ENCODE peak calls at places on chromosomes 13 and 19, in four cellular contexts. One of them, this sample, is unnamed.

GRCh38 chr13:77548095-77548494 is 12.6 kb downstream of the SCEL start:
- DNase-seq in neural progenitor cell: no peak
- DNase-seq in MM.1S: no peak
- DNase-seq in GM23338: no peak
- DNase-seq in this sample: no peak

GRCh38 chr13:100954430-100955361 is 280.1 kb upstream of the TMTC4 start:
- DNase-seq in neural progenitor cell: no peak
- DNase-seq in MM.1S: no peak
- DNase-seq in GM23338: no peak
- DNase-seq in this sample: no peak

GRCh38 chr13:41459754-41460111 is 2.4 kb downstream of the RGCC start:
- DNase-seq in neural progenitor cell: no peak
- DNase-seq in MM.1S: no peak
- DNase-seq in GM23338: no peak
- DNase-seq in this sample: no peak

GRCh38 chr13:32408296-32408998 is 19.5 kb downstream of the N4BP2L1 start:
- DNase-seq in neural progenitor cell: no peak
- DNase-seq in MM.1S: no peak
- DNase-seq in GM23338: no peak
- DNase-seq in this sample: no peak

GRCh38 chr13:49587311-49587847 is 2.0 kb upstream of the RCBTB1 start:
- DNase-seq in neural progenitor cell: no peak
- DNase-seq in MM.1S: no peak
- DNase-seq in GM23338: no peak
- DNase-seq in this sample: peak; percentile 29

GRCh38 chr19:6802336-6803035 is 30.0 kb downstream of the VAV1 start:
- DNase-seq in neural progenitor cell: peak; percentile 7
- DNase-seq in MM.1S: peak; percentile 94
- DNase-seq in GM23338: peak; percentile 32
- DNase-seq in this sample: peak; percentile 24

GRCh38 chr19:11737964-11738745 is 591 bp downstream of the ZNF823 start:
- DNase-seq in neural progenitor cell: peak; percentile 71
- DNase-seq in MM.1S: peak; percentile 66
- DNase-seq in GM23338: peak; percentile 56
- DNase-seq in this sample: peak; percentile 65

GRCh38 chr13:21603531-21604448 is at the start of gene MICU2:
- DNase-seq in neural progenitor cell: peak; percentile 96
- DNase-seq in MM.1S: peak; percentile 90
- DNase-seq in GM23338: peak; percentile 97
- DNase-seq in this sample: peak; percentile 87

GRCh38 chr19:10899171-10899653 is 27.9 kb downstream of the CARM1 start:
- DNase-seq in neural progenitor cell: no peak
- DNase-seq in MM.1S: no peak
- DNase-seq in GM23338: no peak
- DNase-seq in this sample: peak; percentile 95

GRCh38 chr19:13163609-13164364 is 13.6 kb downstream of the IER2 start:
- DNase-seq in neural progenitor cell: peak; percentile 94
- DNase-seq in MM.1S: no peak
- DNase-seq in GM23338: peak; percentile 90
- DNase-seq in this sample: peak; percentile 93

GRCh38 chr13:35995136-35995535 is 136.0 kb downstream of the DCLK1 start:
- DNase-seq in neural progenitor cell: no peak
- DNase-seq in MM.1S: no peak
- DNase-seq in GM23338: no peak
- DNase-seq in this sample: no peak

GRCh38 chr13:26867451-26868067 is 107.0 kb upstream of the GPR12 start:
- DNase-seq in neural progenitor cell: peak; percentile 46
- DNase-seq in MM.1S: no peak
- DNase-seq in GM23338: peak; percentile 39
- DNase-seq in this sample: peak; percentile 38

GRCh38 chr19:57068326-57068725 is 51.5 kb upstream of the USP29 start:
- DNase-seq in neural progenitor cell: no peak
- DNase-seq in MM.1S: no peak
- DNase-seq in GM23338: no peak
- DNase-seq in this sample: no peak

GRCh38 chr13:113187263-113187669 is 21.2 kb downstream of the PCID2 start:
- DNase-seq in neural progenitor cell: no peak
- DNase-seq in MM.1S: no peak
- DNase-seq in GM23338: no peak
- DNase-seq in this sample: peak; percentile 98

GRCh38 chr13:112066624-112067004 is 335 bp upstream of the SOX1 start:
- DNase-seq in neural progenitor cell: peak; percentile 94
- DNase-seq in MM.1S: no peak
- DNase-seq in GM23338: peak; percentile 92
- DNase-seq in this sample: no peak

GRCh38 chr19:2422951-2423880 is 4.2 kb downstream of the TIMM13 start:
- DNase-seq in neural progenitor cell: no peak
- DNase-seq in MM.1S: no peak
- DNase-seq in GM23338: no peak
- DNase-seq in this sample: no peak

GRCh38 chr19:4360641-4361151 is 17.3 kb downstream of the MPND start:
- DNase-seq in neural progenitor cell: no peak
- DNase-seq in MM.1S: no peak
- DNase-seq in GM23338: no peak
- DNase-seq in this sample: no peak

GRCh38 chr13:43880451-43880850 is 747 bp downstream of the LACC1 start:
- DNase-seq in neural progenitor cell: no peak
- DNase-seq in MM.1S: no peak
- DNase-seq in GM23338: no peak
- DNase-seq in this sample: peak; percentile 12

GRCh38 chr13:40143559-40143958 is 488.1 kb downstream of the COG6 start:
- DNase-seq in neural progenitor cell: no peak
- DNase-seq in MM.1S: no peak
- DNase-seq in GM23338: no peak
- DNase-seq in this sample: no peak

GRCh38 chr19:33661336-33661735 is 39.6 kb downstream of the CHST8 start:
- DNase-seq in neural progenitor cell: no peak
- DNase-seq in MM.1S: no peak
- DNase-seq in GM23338: no peak
- DNase-seq in this sample: no peak

GRCh38 chr13:29922281-29922821 is 71.9 kb upstream of the UBL3 start:
- DNase-seq in neural progenitor cell: no peak
- DNase-seq in MM.1S: no peak
- DNase-seq in GM23338: no peak
- DNase-seq in this sample: peak; percentile 66

GRCh38 chr13:43572601-43573360 is 214.0 kb downstream of the ENOX1 start:
- DNase-seq in neural progenitor cell: peak; percentile 29
- DNase-seq in MM.1S: no peak
- DNase-seq in GM23338: no peak
- DNase-seq in this sample: peak; percentile 62

GRCh38 chr19:1226522-1227312 is 11.1 kb downstream of the CBARP start:
- DNase-seq in neural progenitor cell: no peak
- DNase-seq in MM.1S: no peak
- DNase-seq in GM23338: no peak
- DNase-seq in this sample: no peak

GRCh38 chr13:30033681-30034447 is 183.4 kb upstream of the UBL3 start:
- DNase-seq in neural progenitor cell: no peak
- DNase-seq in MM.1S: no peak
- DNase-seq in GM23338: no peak
- DNase-seq in this sample: peak; percentile 69

GRCh38 chr19:31253816-31254551 is 95.3 kb downstream of the TSHZ3 start:
- DNase-seq in neural progenitor cell: no peak
- DNase-seq in MM.1S: no peak
- DNase-seq in GM23338: no peak
- DNase-seq in this sample: peak; percentile 46

GRCh38 chr13:36412736-36413135 is 19.6 kb upstream of the CCNA1 start:
- DNase-seq in neural progenitor cell: no peak
- DNase-seq in MM.1S: no peak
- DNase-seq in GM23338: no peak
- DNase-seq in this sample: no peak

GRCh38 chr19:3027292-3027691 is 1.8 kb downstream of the TLE2 start:
- DNase-seq in neural progenitor cell: no peak
- DNase-seq in MM.1S: no peak
- DNase-seq in GM23338: no peak
- DNase-seq in this sample: no peak

GRCh38 chr13:40494513-40494912 is 171.9 kb downstream of the FOXO1 start:
- DNase-seq in neural progenitor cell: no peak
- DNase-seq in MM.1S: no peak
- DNase-seq in GM23338: no peak
- DNase-seq in this sample: no peak

GRCh38 chr13:106736941-106737340 is 169.0 kb upstream of the ARGLU1 start:
- DNase-seq in neural progenitor cell: no peak
- DNase-seq in MM.1S: no peak
- DNase-seq in GM23338: no peak
- DNase-seq in this sample: no peak

DNA sequence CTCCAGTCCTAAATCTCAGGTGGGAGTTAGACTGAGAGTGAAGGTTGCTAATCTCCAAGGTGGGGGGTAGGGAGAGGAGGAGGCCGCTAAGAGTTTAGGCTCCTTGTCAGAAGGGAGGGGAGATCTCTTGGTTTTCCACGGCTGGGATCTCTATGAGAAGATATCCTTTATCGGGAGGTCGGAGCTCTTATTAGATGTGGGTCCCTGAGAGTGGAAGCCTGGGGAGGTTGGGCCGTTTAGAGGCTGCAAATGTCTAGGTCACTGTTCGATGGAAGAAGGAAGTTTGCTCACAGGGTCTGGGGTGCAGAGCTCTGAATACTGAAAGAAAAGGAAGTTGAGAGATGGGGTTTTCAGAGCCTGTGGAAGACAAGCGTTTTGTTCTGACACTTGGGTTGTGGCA is 3.8 kb downstream of the MYADM start:
- DNase-seq in neural progenitor cell: no peak
- DNase-seq in MM.1S: no peak
- DNase-seq in GM23338: no peak
- DNase-seq in this sample: no peak
- H3K79me2 ChIP-seq in neural progenitor cell: peaks cover 32% of the 10 kb centered on the region
- H3K79me2 ChIP-seq in MM.1S: no peaks in the 10 kb centered on the region
- H3K79me2 ChIP-seq in GM23338: peaks cover 28% of the 10 kb centered on the region
- H3K79me2 ChIP-seq in this sample: peaks cover 50% of the 10 kb centered on the region

GRCh38 chr19:39983695-39984302 is 12.8 kb downstream of the PSMC4 start:
- DNase-seq in neural progenitor cell: no peak
- DNase-seq in MM.1S: no peak
- DNase-seq in GM23338: no peak
- DNase-seq in this sample: no peak

GRCh38 chr19:39987167-39987566 is 9.7 kb upstream of the ZNF546 start:
- DNase-seq in neural progenitor cell: no peak
- DNase-seq in MM.1S: no peak
- DNase-seq in GM23338: no peak
- DNase-seq in this sample: no peak

GRCh38 chr19:39986643-39987042 is 10.2 kb upstream of the ZNF546 start:
- DNase-seq in neural progenitor cell: no peak
- DNase-seq in MM.1S: no peak
- DNase-seq in GM23338: no peak
- DNase-seq in this sample: no peak

GRCh38 chr19:39987596-39987995 is 9.3 kb upstream of the ZNF546 start:
- DNase-seq in neural progenitor cell: no peak
- DNase-seq in MM.1S: no peak
- DNase-seq in GM23338: no peak
- DNase-seq in this sample: no peak

DNA sequence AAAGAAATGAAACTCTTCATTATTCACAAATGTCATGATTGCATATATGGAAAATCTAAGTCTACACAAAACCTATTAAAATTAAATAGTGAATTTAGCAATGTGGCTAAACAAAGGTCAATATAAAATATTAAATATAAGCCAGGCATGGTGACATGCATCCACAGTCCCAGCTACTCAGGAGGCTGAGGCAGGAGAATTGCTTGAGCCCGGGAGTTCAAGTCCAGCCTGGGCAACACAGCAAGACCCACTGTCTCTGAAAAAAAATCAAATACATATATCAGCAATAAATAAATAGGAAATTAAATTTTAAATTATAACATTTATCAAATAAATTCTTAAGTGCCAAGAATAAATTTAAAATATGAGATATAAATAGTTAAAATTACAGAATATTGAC is 11.9 kb downstream of the PSMC4 start:
- DNase-seq in neural progenitor cell: no peak
- DNase-seq in MM.1S: no peak
- DNase-seq in GM23338: no peak
- DNase-seq in this sample: no peak
- H3K79me2 ChIP-seq in neural progenitor cell: peaks cover 47% of the 10 kb centered on the region
- H3K79me2 ChIP-seq in MM.1S: peaks cover 19% of the 10 kb centered on the region
- H3K79me2 ChIP-seq in GM23338: peaks cover 44% of the 10 kb centered on the region
- H3K79me2 ChIP-seq in this sample: peaks cover 7% of the 10 kb centered on the region

GRCh38 chr19:38698225-38699026 is 45.8 kb downstream of the CAPN12 start:
- DNase-seq in neural progenitor cell: peak; percentile 70
- DNase-seq in MM.1S: no peak
- DNase-seq in GM23338: no peak
- DNase-seq in this sample: no peak
- H3K79me2 ChIP-seq in neural progenitor cell: peaks cover 70% of the 10 kb centered on the region
- H3K79me2 ChIP-seq in MM.1S: peaks cover 70% of the 10 kb centered on the region
- H3K79me2 ChIP-seq in GM23338: peaks cover 72% of the 10 kb centered on the region
- H3K79me2 ChIP-seq in this sample: peaks cover 98% of the 10 kb centered on the region

GRCh38 chr13:34114581-34114980 is 296.6 kb downstream of the RFC3 start:
- DNase-seq in neural progenitor cell: no peak
- DNase-seq in MM.1S: no peak
- DNase-seq in GM23338: no peak
- DNase-seq in this sample: no peak
- H3K79me2 ChIP-seq in neural progenitor cell: no peaks in the 10 kb centered on the region
- H3K79me2 ChIP-seq in MM.1S: no peaks in the 10 kb centered on the region
- H3K79me2 ChIP-seq in GM23338: no peaks in the 10 kb centered on the region
- H3K79me2 ChIP-seq in this sample: no peaks in the 10 kb centered on the region

This sample was measured in PC-3.